ENCODE peak calls at places on chromosomes 5 and 9, in seven cellular contexts. O is transverse colon, Z is adrenal gland, C is OCI-LY7, P is small intestine, F is stomach, N is psoas muscle. I is an unnamed sample. For H3K4me1, the result is how much of the 10 kb centered on the place peaks cover.

GRCh38 chr5:157571357-157571827 is 4.2 kb downstream of the ADAM19 start:
- DNase-seq in Z (no peak), C (peak), O (peak), F (no peak), N (no peak), P (peak), I (no peak)

GRCh38 chr5:179304871-179305270 is 40.4 kb downstream of the ADAMTS2 start:
- DNase-seq in P (no peak), C (no peak), N (no peak), O (no peak), Z (no peak), F (no peak), I (no peak)

GRCh38 chr9:114521846-114522245 is 16.6 kb upstream of the WHRN start:
- DNase-seq in C (no peak), N (no peak), P (no peak), F (no peak), O (no peak), Z (no peak), I (no peak)

GRCh38 chr9:131111854-131112311 is 13.5 kb upstream of the NUP214 start:
- DNase-seq in C (no peak), F (no peak), N (no peak), Z (no peak), O (no peak), P (no peak), I (no peak)

GRCh38 chr5:123285122-123286011 is 137.8 kb downstream of the CEP120 start:
- DNase-seq in N (no peak), C (no peak), O (no peak), Z (no peak), P (no peak), F (no peak), I (no peak)

GRCh38 chr5:140221697-140222223 is 46.8 kb downstream of the CYSTM1 start:
- DNase-seq in O (no peak), N (peak), C (no peak), F (no peak), P (peak), Z (no peak), I (no peak)

GRCh38 chr5:154743812-154744211 is 11.4 kb upstream of the LARP1 start:
- DNase-seq in C (no peak), P (no peak), O (no peak), Z (peak), N (no peak), F (no peak), I (no peak)

GRCh38 chr9:93011114-93011513 is 47.4 kb upstream of the SUSD3 start:
- DNase-seq in N (no peak), F (no peak), O (no peak), P (no peak), C (no peak), Z (no peak), I (no peak)

GRCh38 chr5:38423536-38424178 is 132.8 kb downstream of the LIFR start:
- DNase-seq in F (no peak), P (no peak), N (no peak), C (no peak), Z (peak), O (no peak), I (no peak)

GRCh38 chr5:132063090-132063911 is 2.8 kb downstream of the IL3 start:
- DNase-seq in O (peak), N (peak), C (peak), Z (peak), F (peak), P (peak), I (peak)

GRCh38 chr5:95411476-95411875 is 20.3 kb downstream of the FAM81B start:
- DNase-seq in F (no peak), P (no peak), N (no peak), O (no peak), C (no peak), Z (no peak), I (no peak)

GRCh38 chr9:16626577-16627130 is 243.8 kb downstream of the BNC2 start:
- DNase-seq in N (peak), C (no peak), O (no peak), Z (no peak), F (no peak), P (no peak), I (no peak)

GRCh38 chr9:136965771-136966484 is 11.4 kb upstream of the PTGDS start:
- DNase-seq in C (peak), Z (peak), O (no peak), P (peak), F (no peak), N (no peak), I (no peak)

GRCh38 chr9:75467141-75467540 is 378.8 kb downstream of the OSTF1 start:
- DNase-seq in O (no peak), F (no peak), Z (peak), C (no peak), N (no peak), P (no peak), I (no peak)

GRCh38 chr9:71812385-71812784 is 44.1 kb upstream of the CEMIP2 start:
- DNase-seq in O (no peak), F (no peak), Z (no peak), N (peak), P (no peak), C (peak), I (no peak)

GRCh38 chr9:98657897-98658296 is 50.8 kb downstream of the GABBR2 start:
- DNase-seq in C (no peak), O (no peak), N (no peak), P (no peak), Z (no peak), F (no peak), I (no peak)

GRCh38 chr5:165630211-165630866 is 2124.9 kb downstream of the MAT2B start:
- DNase-seq in N (no peak), F (peak), Z (peak), P (peak), C (peak), O (peak), I (no peak)

GRCh38 chr5:171416160-171417049 is 3.0 kb upstream of the FGF18 start:
- DNase-seq in P (no peak), Z (peak), C (no peak), N (no peak), O (no peak), F (no peak), I (no peak)

GRCh38 chr9:104177676-104178075 is 83.6 kb downstream of the SMC2 start:
- DNase-seq in P (no peak), O (no peak), F (no peak), C (no peak), N (no peak), Z (no peak), I (no peak)

GRCh38 chr5:130034872-130035271 is 130.6 kb downstream of the CHSY3 start:
- DNase-seq in O (no peak), Z (no peak), C (no peak), N (no peak), F (no peak), P (no peak), I (no peak)

GRCh38 chr9:121680236-121680635 is 28.8 kb downstream of the DAB2IP start:
- DNase-seq in F (no peak), N (no peak), O (no peak), C (no peak), P (no peak), Z (no peak), I (no peak)

GRCh38 chr5:10502578-10502977 is 60.9 kb downstream of the ROPN1L start:
- DNase-seq in F (no peak), N (no peak), Z (no peak), P (no peak), C (no peak), O (no peak), I (no peak)

GRCh38 chr5:53877243-53877642 is 316.8 kb downstream of the NDUFS4 start:
- DNase-seq in N (no peak), C (no peak), Z (no peak), P (no peak), F (no peak), O (no peak), I (no peak)

GRCh38 chr5:134098690-134099089 is 15.8 kb upstream of the TCF7 start:
- DNase-seq in Z (no peak), C (no peak), N (no peak), O (no peak), F (no peak), P (peak), I (no peak)

GRCh38 chr5:25489834-25490538 is 845.2 kb upstream of the CDH10 start:
- DNase-seq in N (no peak), P (no peak), Z (no peak), C (no peak), O (no peak), F (no peak), I (no peak)

DNA sequence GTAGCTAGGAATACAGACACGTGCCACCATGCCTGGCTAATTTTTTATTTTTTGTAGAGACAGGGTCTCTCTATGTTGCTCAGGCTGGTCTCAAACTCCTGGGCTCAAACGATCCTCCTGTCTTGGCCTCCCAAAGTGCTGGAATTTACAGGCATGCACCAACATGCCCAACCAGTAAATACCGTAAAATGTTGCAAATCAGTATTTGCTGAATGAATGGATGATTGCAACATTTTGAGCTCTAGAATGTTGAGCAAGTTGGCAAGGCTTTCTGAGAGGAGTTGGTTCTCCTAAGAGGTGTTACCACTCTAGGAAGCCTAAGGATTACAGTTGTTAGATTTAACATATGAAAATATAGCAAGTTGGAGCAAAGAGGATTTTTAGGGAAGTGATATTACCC is 15.6 kb upstream of the DMXL1 start:
- DNase-seq in P (no peak), F (no peak), O (no peak), N (no peak), C (no peak), Z (no peak), I (no peak)
- H3K27ac ChIP-seq in P (no peak), F (no peak), O (no peak), N (no peak), C (no peak), Z (no peak), I (no peak)

GRCh38 chr9:32881948-32882347 is 98.6 kb downstream of the TMEM215 start:
- DNase-seq in F (no peak), P (no peak), O (no peak), Z (no peak), C (no peak), N (no peak), I (no peak)
- H3K4me1 ChIP-seq in F (under half), P (under half), O (under half), Z (under half), C (under half), N (under half), I (under half)

GRCh38 chr5:137248476-137248970 is 250.6 kb downstream of the SPOCK1 start:
- DNase-seq in O (no peak), P (no peak), Z (no peak), N (no peak), F (no peak), C (no peak), I (no peak)

GRCh38 chr5:137254695-137255094 is 244.4 kb downstream of the SPOCK1 start:
- DNase-seq in F (no peak), C (no peak), O (no peak), Z (no peak), P (no peak), N (no peak), I (no peak)

GRCh38 chr5:137254153-137254552 is 245.0 kb downstream of the SPOCK1 start:
- DNase-seq in F (no peak), O (no peak), C (no peak), N (no peak), Z (peak), P (no peak), I (no peak)

GRCh38 chr5:137250421-137250820 is 248.7 kb downstream of the SPOCK1 start:
- DNase-seq in C (no peak), O (no peak), P (no peak), F (no peak), N (no peak), Z (no peak), I (no peak)

GRCh38 chr5:137252513-137252912 is 246.6 kb downstream of the SPOCK1 start:
- DNase-seq in O (no peak), N (no peak), P (no peak), Z (no peak), F (no peak), C (no peak), I (no peak)
- H3K27ac ChIP-seq in O (no peak), N (no peak), P (no peak), Z (peak), F (no peak), C (no peak), I (no peak)

GRCh38 chr9:91785403-91785917 is 164.6 kb downstream of the ROR2 start:
- DNase-seq in Z (no peak), P (no peak), F (no peak), C (no peak), N (no peak), O (no peak), I (no peak)
- H3K4me1 ChIP-seq in Z (under half), P (under half), F (under half), C (under half), N (under half), O (under half), I (under half)

DNA sequence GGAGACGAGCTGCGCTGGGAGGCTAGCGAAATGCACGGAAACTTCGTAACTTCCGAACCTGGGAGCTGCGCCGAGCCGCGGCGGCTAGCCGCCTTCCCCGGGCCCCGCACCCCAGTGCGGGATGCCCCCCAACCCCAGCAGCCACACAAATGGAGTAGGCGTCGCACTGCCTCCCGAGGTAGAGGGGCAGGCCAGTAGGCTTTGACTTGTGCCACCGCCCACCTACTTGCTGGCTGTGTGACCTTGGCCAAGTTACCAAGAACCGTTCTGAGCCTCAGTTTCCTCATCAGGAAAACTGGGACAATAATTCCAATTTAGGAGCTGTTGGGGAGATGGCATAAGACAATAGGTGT is 540 bp upstream of the STRBP start:
- DNase-seq in O (no peak), P (no peak), C (no peak), F (no peak), Z (no peak), N (no peak), I (no peak)
- H3K27ac ChIP-seq in O (peak), P (peak), C (peak), F (peak), Z (peak), N (peak), I (peak)